ENCODE peak calls at places on chromosome 7, in five cellular contexts. One of them, this sample, is unnamed.

GRCh38 chr7:150405584-150406310 is 26.6 kb downstream of the ZNF775 start:
- DNase-seq in mesothelial cell of epicardium: peak
- DNase-seq in lower lobe of right lung: no peak
- DNase-seq in upper lobe of left lung: peak
- DNase-seq in BJ: no peak
- DNase-seq in this sample: peak

GRCh38 chr7:134907000-134907399 is 79.3 kb upstream of the AGBL3 start:
- DNase-seq in BJ: no peak
- DNase-seq in upper lobe of left lung: no peak
- DNase-seq in lower lobe of right lung: no peak
- DNase-seq in mesothelial cell of epicardium: no peak
- DNase-seq in this sample: no peak

GRCh38 chr7:113677811-113678210 is 241.0 kb downstream of the PPP1R3A start:
- DNase-seq in BJ: no peak
- DNase-seq in upper lobe of left lung: no peak
- DNase-seq in lower lobe of right lung: no peak
- DNase-seq in mesothelial cell of epicardium: no peak
- DNase-seq in this sample: no peak

GRCh38 chr7:139620676-139621344 is 97.3 kb downstream of the CLEC2L start:
- DNase-seq in mesothelial cell of epicardium: peak
- DNase-seq in upper lobe of left lung: no peak
- DNase-seq in BJ: no peak
- DNase-seq in lower lobe of right lung: no peak
- DNase-seq in this sample: no peak

GRCh38 chr7:1585142-1585981 is 15.5 kb upstream of the PSMG3 start:
- DNase-seq in upper lobe of left lung: no peak
- DNase-seq in BJ: no peak
- DNase-seq in mesothelial cell of epicardium: no peak
- DNase-seq in lower lobe of right lung: no peak
- DNase-seq in this sample: no peak

GRCh38 chr7:23058412-23059096 is 44.6 kb upstream of the HYCC1 start:
- DNase-seq in BJ: no peak
- DNase-seq in mesothelial cell of epicardium: no peak
- DNase-seq in upper lobe of left lung: no peak
- DNase-seq in lower lobe of right lung: no peak
- DNase-seq in this sample: no peak

GRCh38 chr7:71165708-71166107 is 33.8 kb downstream of the GALNT17 start:
- DNase-seq in upper lobe of left lung: no peak
- DNase-seq in BJ: no peak
- DNase-seq in mesothelial cell of epicardium: no peak
- DNase-seq in lower lobe of right lung: no peak
- DNase-seq in this sample: no peak

GRCh38 chr7:5139998-5140397 is 50.0 kb upstream of the WIPI2 start:
- DNase-seq in BJ: no peak
- DNase-seq in lower lobe of right lung: no peak
- DNase-seq in mesothelial cell of epicardium: no peak
- DNase-seq in upper lobe of left lung: peak
- DNase-seq in this sample: no peak

GRCh38 chr7:51175992-51176388 is 140.6 kb downstream of the COBL start:
- DNase-seq in BJ: no peak
- DNase-seq in lower lobe of right lung: no peak
- DNase-seq in upper lobe of left lung: no peak
- DNase-seq in mesothelial cell of epicardium: no peak
- DNase-seq in this sample: no peak

GRCh38 chr7:99829520-99830160 is 1.8 kb downstream of the CYP3A43 start:
- DNase-seq in BJ: no peak
- DNase-seq in upper lobe of left lung: no peak
- DNase-seq in mesothelial cell of epicardium: no peak
- DNase-seq in lower lobe of right lung: no peak
- DNase-seq in this sample: no peak

GRCh38 chr7:112362796-112363195 is 87.5 kb upstream of the IFRD1 start:
- DNase-seq in upper lobe of left lung: peak
- DNase-seq in mesothelial cell of epicardium: no peak
- DNase-seq in lower lobe of right lung: peak
- DNase-seq in BJ: no peak
- DNase-seq in this sample: no peak

GRCh38 chr7:29864668-29865067 is 58.4 kb downstream of the WIPF3 start:
- DNase-seq in lower lobe of right lung: no peak
- DNase-seq in upper lobe of left lung: no peak
- DNase-seq in mesothelial cell of epicardium: no peak
- DNase-seq in BJ: no peak
- DNase-seq in this sample: no peak

GRCh38 chr7:2566890-2567662 is 8.3 kb downstream of the IQCE start:
- DNase-seq in upper lobe of left lung: no peak
- DNase-seq in BJ: no peak
- DNase-seq in mesothelial cell of epicardium: no peak
- DNase-seq in lower lobe of right lung: peak
- DNase-seq in this sample: no peak

GRCh38 chr7:100369105-100369504 is 4.2 kb upstream of the PILRA start:
- DNase-seq in mesothelial cell of epicardium: no peak
- DNase-seq in upper lobe of left lung: peak
- DNase-seq in lower lobe of right lung: peak
- DNase-seq in BJ: no peak
- DNase-seq in this sample: peak

GRCh38 chr7:39493929-39494328 is 72.3 kb upstream of the YAE1 start:
- DNase-seq in BJ: no peak
- DNase-seq in lower lobe of right lung: no peak
- DNase-seq in upper lobe of left lung: no peak
- DNase-seq in mesothelial cell of epicardium: no peak
- DNase-seq in this sample: no peak

GRCh38 chr7:748446-748845 is 21.4 kb upstream of the PRKAR1B start:
- DNase-seq in BJ: no peak
- DNase-seq in upper lobe of left lung: no peak
- DNase-seq in lower lobe of right lung: peak
- DNase-seq in mesothelial cell of epicardium: no peak
- DNase-seq in this sample: peak

GRCh38 chr7:129748710-129749109 is 137.2 kb downstream of the NRF1 start:
- DNase-seq in upper lobe of left lung: no peak
- DNase-seq in lower lobe of right lung: no peak
- DNase-seq in mesothelial cell of epicardium: no peak
- DNase-seq in BJ: no peak
- DNase-seq in this sample: no peak

GRCh38 chr7:30813466-30813865 is 42.2 kb downstream of the MINDY4 start:
- DNase-seq in upper lobe of left lung: no peak
- DNase-seq in mesothelial cell of epicardium: no peak
- DNase-seq in lower lobe of right lung: no peak
- DNase-seq in BJ: no peak
- DNase-seq in this sample: no peak

GRCh38 chr7:47949703-47950102 is 1.4 kb upstream of the PKD1L1 start:
- DNase-seq in upper lobe of left lung: no peak
- DNase-seq in lower lobe of right lung: no peak
- DNase-seq in mesothelial cell of epicardium: no peak
- DNase-seq in BJ: no peak
- DNase-seq in this sample: no peak

GRCh38 chr7:22152690-22153089 is 204.3 kb downstream of the RAPGEF5 start:
- DNase-seq in lower lobe of right lung: no peak
- DNase-seq in BJ: no peak
- DNase-seq in upper lobe of left lung: no peak
- DNase-seq in mesothelial cell of epicardium: no peak
- DNase-seq in this sample: no peak

GRCh38 chr7:43193061-43193460 is 80.6 kb downstream of the HECW1 start:
- DNase-seq in upper lobe of left lung: no peak
- DNase-seq in BJ: no peak
- DNase-seq in lower lobe of right lung: no peak
- DNase-seq in mesothelial cell of epicardium: no peak
- DNase-seq in this sample: no peak

GRCh38 chr7:154879629-154880028 is 123.3 kb downstream of the PAXIP1 start:
- DNase-seq in BJ: no peak
- DNase-seq in upper lobe of left lung: no peak
- DNase-seq in lower lobe of right lung: no peak
- DNase-seq in mesothelial cell of epicardium: no peak
- DNase-seq in this sample: no peak

GRCh38 chr7:151082151-151083070 is 882 bp downstream of the TMUB1 start:
- DNase-seq in upper lobe of left lung: no peak
- DNase-seq in mesothelial cell of epicardium: no peak
- DNase-seq in BJ: no peak
- DNase-seq in lower lobe of right lung: no peak
- DNase-seq in this sample: no peak

GRCh38 chr7:110804501-110804900 is 286.4 kb upstream of the LRRN3 start:
- DNase-seq in lower lobe of right lung: no peak
- DNase-seq in BJ: no peak
- DNase-seq in mesothelial cell of epicardium: no peak
- DNase-seq in upper lobe of left lung: no peak
- DNase-seq in this sample: no peak

GRCh38 chr7:107879400-107880035 is 11.5 kb upstream of the DLD start:
- DNase-seq in lower lobe of right lung: no peak
- DNase-seq in BJ: no peak
- DNase-seq in upper lobe of left lung: no peak
- DNase-seq in mesothelial cell of epicardium: no peak
- DNase-seq in this sample: no peak

GRCh38 chr7:126222782-126223181 is 1030.0 kb downstream of the GRM8 start:
- DNase-seq in mesothelial cell of epicardium: no peak
- DNase-seq in lower lobe of right lung: no peak
- DNase-seq in upper lobe of left lung: no peak
- DNase-seq in BJ: no peak
- DNase-seq in this sample: peak

GRCh38 chr7:81005254-81005653 is 86.4 kb upstream of the SEMA3C start:
- DNase-seq in mesothelial cell of epicardium: no peak
- DNase-seq in BJ: no peak
- DNase-seq in lower lobe of right lung: no peak
- DNase-seq in upper lobe of left lung: no peak
- DNase-seq in this sample: no peak

GRCh38 chr7:155236386-155236785 is 61.3 kb upstream of the INSIG1 start:
- DNase-seq in lower lobe of right lung: no peak
- DNase-seq in BJ: no peak
- DNase-seq in upper lobe of left lung: no peak
- DNase-seq in mesothelial cell of epicardium: no peak
- DNase-seq in this sample: no peak

GRCh38 chr7:86966920-86967319 is 92.5 kb downstream of the ELAPOR2 start:
- DNase-seq in upper lobe of left lung: no peak
- DNase-seq in mesothelial cell of epicardium: no peak
- DNase-seq in BJ: no peak
- DNase-seq in lower lobe of right lung: no peak
- DNase-seq in this sample: no peak

GRCh38 chr7:54960517-54960916 is 58.3 kb upstream of the EGFR start:
- DNase-seq in mesothelial cell of epicardium: no peak
- DNase-seq in lower lobe of right lung: no peak
- DNase-seq in BJ: no peak
- DNase-seq in upper lobe of left lung: no peak
- DNase-seq in this sample: no peak

GRCh38 chr7:47573758-47574472 is 8.0 kb downstream of the TNS3 start:
- DNase-seq in BJ: peak
- DNase-seq in mesothelial cell of epicardium: no peak
- DNase-seq in lower lobe of right lung: no peak
- DNase-seq in upper lobe of left lung: peak
- DNase-seq in this sample: no peak

GRCh38 chr7:3937146-3937545 is 636.1 kb downstream of the SDK1 start:
- DNase-seq in lower lobe of right lung: no peak
- DNase-seq in mesothelial cell of epicardium: no peak
- DNase-seq in BJ: no peak
- DNase-seq in upper lobe of left lung: no peak
- DNase-seq in this sample: no peak

GRCh38 chr7:1698221-1698620 is 28.1 kb downstream of the ELFN1 start:
- DNase-seq in mesothelial cell of epicardium: no peak
- DNase-seq in upper lobe of left lung: no peak
- DNase-seq in BJ: no peak
- DNase-seq in lower lobe of right lung: no peak
- DNase-seq in this sample: peak

GRCh38 chr7:99422625-99423024 is 13.9 kb downstream of the BUD31 start:
- DNase-seq in mesothelial cell of epicardium: no peak
- DNase-seq in upper lobe of left lung: no peak
- DNase-seq in BJ: no peak
- DNase-seq in lower lobe of right lung: no peak
- DNase-seq in this sample: no peak

GRCh38 chr7:113289140-113289740 is 170.9 kb upstream of the SMIM30 start:
- DNase-seq in upper lobe of left lung: no peak
- DNase-seq in mesothelial cell of epicardium: no peak
- DNase-seq in lower lobe of right lung: no peak
- DNase-seq in BJ: no peak
- DNase-seq in this sample: no peak

GRCh38 chr7:35518767-35519166 is 176.2 kb downstream of the HERPUD2 start:
- DNase-seq in lower lobe of right lung: no peak
- DNase-seq in upper lobe of left lung: no peak
- DNase-seq in BJ: no peak
- DNase-seq in mesothelial cell of epicardium: no peak
- DNase-seq in this sample: no peak

GRCh38 chr7:120550494-120551048 is 277.6 kb downstream of the KCND2 start:
- DNase-seq in mesothelial cell of epicardium: no peak
- DNase-seq in upper lobe of left lung: no peak
- DNase-seq in BJ: no peak
- DNase-seq in lower lobe of right lung: no peak
- DNase-seq in this sample: no peak

GRCh38 chr7:142485617-142486226 is 227.9 kb upstream of the PRSS58 start:
- DNase-seq in lower lobe of right lung: no peak
- DNase-seq in mesothelial cell of epicardium: no peak
- DNase-seq in BJ: no peak
- DNase-seq in upper lobe of left lung: no peak
- DNase-seq in this sample: no peak
- TF ChIP-seq CTCF in lower lobe of right lung: peak
- TF ChIP-seq CTCF in mesothelial cell of epicardium: peak
- TF ChIP-seq CTCF in BJ: peak
- TF ChIP-seq CTCF in upper lobe of left lung: no peak
- TF ChIP-seq CTCF in this sample: peak

DNA sequence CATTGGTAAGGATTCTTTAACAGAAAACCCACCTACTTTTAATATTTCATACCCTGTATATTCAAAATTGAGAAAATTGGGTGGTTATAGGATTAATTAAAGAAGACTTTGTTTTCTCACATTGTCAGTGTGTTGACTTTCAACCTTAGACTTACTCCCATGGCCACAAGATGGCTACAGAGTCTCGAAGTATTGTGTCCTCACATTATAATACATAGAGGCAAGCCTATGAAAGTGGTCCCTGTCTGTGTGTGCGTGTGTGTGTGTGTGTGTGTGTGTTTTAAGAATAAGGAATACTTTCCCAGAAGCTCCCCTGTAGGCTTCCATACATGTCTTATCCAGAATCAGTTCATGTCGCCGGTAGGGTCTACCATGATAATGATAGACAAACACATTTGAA is 180.0 kb downstream of the PHF14 start:
- DNase-seq in upper lobe of left lung: no peak
- DNase-seq in mesothelial cell of epicardium: no peak
- DNase-seq in lower lobe of right lung: no peak
- DNase-seq in BJ: no peak
- DNase-seq in this sample: no peak
- TF ChIP-seq CTCF in upper lobe of left lung: no peak
- TF ChIP-seq CTCF in mesothelial cell of epicardium: no peak
- TF ChIP-seq CTCF in lower lobe of right lung: no peak
- TF ChIP-seq CTCF in BJ: no peak
- TF ChIP-seq CTCF in this sample: no peak

GRCh38 chr7:8625612-8626011 is 192.2 kb downstream of the NXPH1 start:
- DNase-seq in BJ: no peak
- DNase-seq in lower lobe of right lung: no peak
- DNase-seq in upper lobe of left lung: no peak
- DNase-seq in mesothelial cell of epicardium: no peak
- DNase-seq in this sample: no peak
- TF ChIP-seq CTCF in BJ: no peak
- TF ChIP-seq CTCF in lower lobe of right lung: no peak
- TF ChIP-seq CTCF in upper lobe of left lung: no peak
- TF ChIP-seq CTCF in mesothelial cell of epicardium: no peak
- TF ChIP-seq CTCF in this sample: no peak

DNA sequence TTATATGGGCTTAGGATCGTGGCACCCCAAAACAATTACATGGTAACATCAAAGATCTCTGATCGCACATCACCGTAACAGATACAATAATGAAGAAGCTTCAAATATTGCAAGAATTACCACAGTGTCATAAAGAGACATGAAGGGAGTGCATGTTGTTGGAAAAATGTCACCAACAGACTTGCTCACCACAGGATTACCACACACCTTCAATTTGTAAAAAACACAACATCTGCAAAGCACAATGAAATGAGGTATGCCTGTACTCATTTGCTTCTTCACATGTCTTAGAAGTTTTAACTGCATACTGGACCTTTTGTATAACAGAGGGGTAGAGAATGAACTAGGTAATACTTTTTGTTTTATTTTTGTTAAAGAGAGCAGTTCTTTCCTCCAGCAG is 96.6 kb downstream of the TPST1 start:
- DNase-seq in mesothelial cell of epicardium: no peak
- DNase-seq in upper lobe of left lung: no peak
- DNase-seq in BJ: no peak
- DNase-seq in lower lobe of right lung: no peak
- DNase-seq in this sample: no peak
- TF ChIP-seq CTCF in mesothelial cell of epicardium: no peak
- TF ChIP-seq CTCF in upper lobe of left lung: no peak
- TF ChIP-seq CTCF in BJ: no peak
- TF ChIP-seq CTCF in lower lobe of right lung: no peak
- TF ChIP-seq CTCF in this sample: no peak

This sample was measured in chondrocyte.